ENCODE peak calls at places on chromosomes 7 and 10, in four cellular contexts. W, M, C and H are unnamed samples.

GRCh38 chr10:10660054-10660453 is 357.6 kb upstream of the CELF2 start:
- DNase-seq in W (no peak), M (no peak), C (no peak), H (no peak)

GRCh38 chr10:90969947-90970673 is 49.2 kb upstream of the ANKRD1 start:
- DNase-seq in W (peak), M (no peak), C (no peak), H (peak)

GRCh38 chr7:155506854-155507337 is 39.5 kb downstream of the CNPY1 start:
- DNase-seq in W (peak), M (no peak), C (no peak), H (peak)

GRCh38 chr7:78221961-78222751 is 423.6 kb downstream of the PHTF2 start:
- DNase-seq in W (no peak), M (no peak), C (no peak), H (peak)

GRCh38 chr10:77582710-77583115 is 54.9 kb downstream of the KCNMA1 start:
- DNase-seq in W (peak), M (no peak), C (no peak), H (peak)

GRCh38 chr10:24255907-24256306 is 47.0 kb downstream of the KIAA1217 start:
- DNase-seq in W (peak), M (no peak), C (no peak), H (peak)

GRCh38 chr7:12074889-12075288 is 136.2 kb upstream of the TMEM106B start:
- DNase-seq in W (no peak), M (no peak), C (no peak), H (no peak)

GRCh38 chr10:27746364-27747095 is 911 bp upstream of the MKX start:
- DNase-seq in W (peak), M (no peak), C (no peak), H (no peak)

GRCh38 chr7:50739744-50740455 is 42.8 kb downstream of the GRB10 start:
- DNase-seq in W (peak), M (no peak), C (peak), H (peak)

GRCh38 chr10:79053481-79054202 is 15.1 kb upstream of the ZMIZ1 start:
- DNase-seq in W (no peak), M (peak), C (no peak), H (no peak)

GRCh38 chr10:26854524-26854923 is 6.2 kb downstream of the ABI1 start:
- DNase-seq in W (peak), M (no peak), C (no peak), H (peak)

GRCh38 chr10:129771024-129771423 is 193.1 kb downstream of the EBF3 start:
- DNase-seq in W (no peak), M (no peak), C (no peak), H (no peak)

GRCh38 chr10:69043931-69044531 is 43.9 kb upstream of the SRGN start:
- DNase-seq in W (no peak), M (no peak), C (no peak), H (no peak)

GRCh38 chr7:54782314-54782713 is 23.3 kb upstream of the SEC61G start:
- DNase-seq in W (no peak), M (no peak), C (no peak), H (no peak)

GRCh38 chr7:15446722-15447121 is 115.1 kb downstream of the AGMO start:
- DNase-seq in W (no peak), M (no peak), C (no peak), H (no peak)

GRCh38 chr7:151729521-151729921 is 147.4 kb downstream of the PRKAG2 start:
- DNase-seq in W (no peak), M (no peak), C (no peak), H (no peak)

GRCh38 chr10:31697271-31698168 is 231.1 kb downstream of the ARHGAP12 start:
- DNase-seq in W (no peak), M (peak), C (no peak), H (no peak)

GRCh38 chr10:92845926-92846325 is 2.4 kb upstream of the EXOC6 start:
- DNase-seq in W (no peak), M (no peak), C (no peak), H (no peak)

GRCh38 chr10:70756710-70757360 is 28.3 kb downstream of the TBATA start:
- DNase-seq in W (no peak), M (no peak), C (no peak), H (no peak)

GRCh38 chr10:32893431-32893830 is 64.6 kb downstream of the ITGB1 start:
- DNase-seq in W (no peak), M (no peak), C (no peak), H (peak)

GRCh38 chr7:134331393-134331792 is 14.7 kb upstream of the SLC35B4 start:
- DNase-seq in W (no peak), M (no peak), C (no peak), H (no peak)

GRCh38 chr7:107582906-107583305 is 2.9 kb downstream of the BCAP29 start:
- DNase-seq in W (no peak), M (no peak), C (no peak), H (no peak)

GRCh38 chr10:131580076-131580652 is 268.6 kb upstream of the TCERG1L start:
- DNase-seq in W (no peak), M (no peak), C (no peak), H (no peak)

GRCh38 chr7:158357106-158357897 is 230.3 kb downstream of the PTPRN2 start:
- DNase-seq in W (no peak), M (no peak), C (no peak), H (no peak)

GRCh38 chr10:113961261-113961938 is 82.3 kb upstream of the ADRB1 start:
- DNase-seq in W (no peak), M (peak), C (peak), H (peak)

GRCh38 chr7:36391436-36392198 is 2.0 kb downstream of the ANLN start:
- DNase-seq in W (peak), M (no peak), C (no peak), H (no peak)